ENCODE peak calls at places on chromosomes 13 and 19, in five cellular contexts. U is stimulated activated CD4-positive, alpha-beta T cell treated with anti-CD3 and anti-CD28 coated beads, Interleukin-1b, Interleukin-23, amount 100 ng/mL, for 24 hours; N is HS-27A; X is cardiac muscle cell; V is NCI-H226. H is an unnamed sample.

GRCh38 chr19:38277549-38277948 is 13.2 kb downstream of the SPINT2 start:
- DNase-seq in U (no peak), N (no peak), X (peak; percentile 56), V (no peak), H (no peak)

GRCh38 chr19:11506101-11506555 is 489 bp upstream of the ZNF653 start:
- DNase-seq in U (peak; percentile 28), N (no peak), X (no peak), V (no peak), H (peak; percentile 42)

GRCh38 chr13:36345438-36346221 is 564 bp downstream of the SPART start:
- DNase-seq in U (peak; percentile 10), N (peak; percentile 46), X (peak; percentile 94), V (peak; percentile 61), H (no peak)

GRCh38 chr19:5624154-5624663 is 1.3 kb downstream of the SAFB start:
- DNase-seq in U (no peak), N (no peak), X (peak; percentile 53), V (no peak), H (peak; percentile 8)

GRCh38 chr13:37886879-37887278 is 17.3 kb upstream of the TRPC4 start:
- DNase-seq in U (no peak), N (no peak), X (no peak), V (no peak), H (no peak)

GRCh38 chr13:20462921-20463320 is 62.7 kb downstream of the CRYL1 start:
- DNase-seq in U (no peak), N (no peak), X (no peak), V (no peak), H (no peak)

GRCh38 chr13:110590577-110590976 is 24.8 kb upstream of the NAXD start:
- DNase-seq in U (no peak), N (no peak), X (no peak), V (no peak), H (no peak)

GRCh38 chr19:46984077-46985010 is 35.3 kb upstream of the NPAS1 start:
- DNase-seq in U (no peak), N (no peak), X (peak; percentile 88), V (no peak), H (peak; percentile 61)

GRCh38 chr19:47110521-47111080 is 3.0 kb downstream of the ZC3H4 start:
- DNase-seq in U (no peak), N (no peak), X (no peak), V (no peak), H (peak; percentile 39)

GRCh38 chr19:40191836-40192646 is 815 bp downstream of the MAP3K10 start:
- DNase-seq in U (peak; percentile 15), N (no peak), X (peak; percentile 36), V (no peak), H (no peak)

GRCh38 chr13:33139186-33139585 is 123.0 kb downstream of the KL start:
- DNase-seq in U (no peak), N (no peak), X (no peak), V (no peak), H (peak; percentile 5)

GRCh38 chr19:11387154-11388034 is 3.3 kb upstream of the EPOR start:
- DNase-seq in U (no peak), N (no peak), X (no peak), V (no peak), H (no peak)

GRCh38 chr13:107866007-107866665 is 349.2 kb downstream of the LIG4 start:
- DNase-seq in U (no peak), N (no peak), X (peak; percentile 51), V (peak; percentile 45), H (no peak)

GRCh38 chr13:71866173-71867091 is 572 bp downstream of the DACH1 start:
- DNase-seq in U (no peak), N (no peak), X (peak; percentile 14), V (no peak), H (no peak)

GRCh38 chr19:17335575-17335974 is 920 bp upstream of the ANO8 start:
- DNase-seq in U (no peak), N (no peak), X (no peak), V (no peak), H (no peak)

GRCh38 chr19:45114116-45114515 is 21.1 kb downstream of the PPP1R37 start:
- DNase-seq in U (no peak), N (no peak), X (no peak), V (no peak), H (no peak)

GRCh38 chr19:32874605-32875004 is 5.0 kb upstream of the SLC7A9 start:
- DNase-seq in U (no peak), N (no peak), X (no peak), V (no peak), H (no peak)

GRCh38 chr19:33376423-33376822 is 2.9 kb downstream of the CEBPG start:
- DNase-seq in U (no peak), N (peak; percentile 82), X (peak; percentile 84), V (peak; percentile 83), H (no peak)

GRCh38 chr13:99468971-99469545 is 32.2 kb upstream of the TM9SF2 start:
- DNase-seq in U (no peak), N (no peak), X (peak; percentile 14), V (no peak), H (no peak)

GRCh38 chr13:113860579-113861432 is 3.1 kb downstream of the GAS6 start:
- DNase-seq in U (no peak), N (no peak), X (peak; percentile 51), V (peak; percentile 93), H (no peak)

GRCh38 chr13:30362869-30363268 is 55.5 kb upstream of the KATNAL1 start:
- DNase-seq in U (no peak), N (no peak), X (peak; percentile 10), V (no peak), H (no peak)

GRCh38 chr13:90205911-90206310 is 1141.6 kb upstream of the MIR17HG start:
- DNase-seq in U (no peak), N (no peak), X (no peak), V (no peak), H (no peak)

GRCh38 chr13:68369739-68370138 is 1139.6 kb upstream of the PCDH9 start:
- DNase-seq in U (no peak), N (no peak), X (no peak), V (no peak), H (peak; percentile 41)

GRCh38 chr19:35044317-35045117 is 3.0 kb downstream of the HPN start:
- DNase-seq in U (peak; percentile 46), N (no peak), X (peak; percentile 66), V (peak; percentile 16), H (no peak)

GRCh38 chr19:8973501-8974091 is 36.6 kb downstream of the MUC16 start:
- DNase-seq in U (no peak), N (no peak), X (peak; percentile 1), V (peak; percentile 51), H (no peak)

GRCh38 chr19:5926641-5927438 is 12.8 kb downstream of the CAPS start:
- DNase-seq in U (no peak), N (no peak), X (peak; percentile 38), V (no peak), H (no peak)

GRCh38 chr19:40510526-40511115 is 43.8 kb downstream of the SPTBN4 start:
- DNase-seq in U (no peak), N (peak; percentile 84), X (no peak), V (peak; percentile 18), H (no peak)

H was measured in NCI-H2029.